ENCODE peak calls at places on chromosomes 11 and 22, in seven cellular contexts. I is T follicular helper cell; M is HEK293T; H is stimulated activated CD4-positive, alpha-beta T cell treated with anti-CD3 and anti-CD28 coated beads, TNF-alpha, amount 100 ng/mL, for 4 hours; X is NCI-H1105 treated with DMSO at 0.1 percent for 48 hours; Q is activated T-cell treated with anti-CD3 and anti-CD28 coated beads for 48 hours; O is thoracic aorta. A is an unnamed sample.

GRCh38 chr11:13249177-13249576 is 28.4 kb upstream of the BMAL1 start:
- DNase-seq in M (no peak), H (no peak), Q (no peak), O (no peak), I (no peak), X (no peak), A (no peak)

GRCh38 chr22:20819471-20819870 is 39.1 kb downstream of the PI4KA start:
- DNase-seq in H (no peak), M (no peak), I (no peak), Q (no peak), O (no peak), X (no peak), A (no peak)

GRCh38 chr11:75380716-75381420 is 18.4 kb upstream of the RPS3 start:
- DNase-seq in H (no peak), I (no peak), O (no peak), Q (no peak), M (no peak), X (no peak), A (peak; percentile 40)

GRCh38 chr11:126336646-126337045 is 18.8 kb upstream of the ST3GAL4 start:
- DNase-seq in M (no peak), H (no peak), I (no peak), X (no peak), O (no peak), Q (no peak), A (no peak)

GRCh38 chr22:35663371-35663770 is 15.1 kb downstream of the APOL6 start:
- DNase-seq in H (no peak), X (no peak), I (no peak), O (no peak), M (no peak), Q (no peak), A (no peak)

GRCh38 chr22:20213833-20214708 is 54.0 kb downstream of the RTN4R start:
- DNase-seq in Q (no peak), I (no peak), M (no peak), H (no peak), X (no peak), O (no peak), A (no peak)

GRCh38 chr22:20651286-20651685 is 122.6 kb upstream of the SERPIND1 start:
- DNase-seq in M (peak; percentile 4), H (no peak), Q (no peak), O (no peak), I (no peak), X (no peak), A (no peak)

GRCh38 chr11:83827940-83828554 is 541.9 kb upstream of the CCDC90B start:
- DNase-seq in H (no peak), X (peak; percentile 53), I (no peak), O (no peak), M (peak; percentile 30), Q (no peak), A (peak; percentile 28)

GRCh38 chr11:11148104-11148509 is 204.9 kb downstream of the CSNK2A3 start:
- DNase-seq in Q (no peak), M (no peak), H (no peak), O (peak; percentile 57), I (no peak), X (no peak), A (no peak)

GRCh38 chr22:48443680-48444079 is 1384.0 kb downstream of the BRD1 start:
- DNase-seq in O (no peak), I (no peak), M (no peak), X (no peak), H (no peak), Q (no peak), A (no peak)

GRCh38 chr11:36703055-36703404 is 105.0 kb upstream of the RAG2 start:
- DNase-seq in Q (no peak), M (no peak), H (no peak), O (no peak), I (no peak), X (no peak), A (no peak)

GRCh38 chr11:36156486-36157150 is 132.6 kb downstream of the COMMD9 start:
- DNase-seq in I (no peak), Q (no peak), O (no peak), M (no peak), X (no peak), H (no peak), A (no peak)

GRCh38 chr11:34309970-34310369 is 47.8 kb downstream of the ABTB2 start:
- DNase-seq in H (no peak), Q (no peak), X (no peak), O (no peak), I (no peak), M (no peak), A (no peak)

A was measured in Caki2.